ENCODE peak calls at places on chromosomes 5 and 9, in seven cellular contexts. Q is AG04450, T is RWPE2, L is AG10803, I is RWPE1, B is pancreas, F is lower lobe of right lung. H is an unnamed sample.
A peak's percentile ranks its signal among the peaks of the same experiment; 100 is the strongest.

GRCh38 chr9:125649315-125649714 is 57.7 kb downstream of the MAPKAP1 start:
- DNase-seq in I (peak; percentile 96), F (no peak), Q (no peak), T (peak; percentile 73), B (no peak), L (peak; percentile 83), H (no peak)

GRCh38 chr9:106478312-106479099 is 384.5 kb upstream of the ZNF462 start:
- DNase-seq in Q (no peak), T (no peak), I (no peak), B (no peak), F (no peak), L (no peak), H (no peak)

GRCh38 chr5:149496166-149496565 is 55.1 kb downstream of the CSNK1A1 start:
- DNase-seq in B (no peak), F (no peak), L (no peak), Q (no peak), I (no peak), T (no peak), H (no peak)

GRCh38 chr9:104232781-104233341 is 138.8 kb downstream of the SMC2 start:
- DNase-seq in I (peak; percentile 42), T (no peak), Q (no peak), L (peak; percentile 43), F (no peak), B (no peak), H (no peak)

GRCh38 chr5:156477196-156477595 is 150.2 kb downstream of the SGCD start:
- DNase-seq in B (no peak), T (no peak), L (no peak), Q (no peak), I (no peak), F (no peak), H (no peak)

GRCh38 chr5:14775857-14776256 is 95.7 kb downstream of the ANKH start:
- DNase-seq in F (no peak), T (peak; percentile 80), B (no peak), Q (no peak), I (peak; percentile 65), L (peak; percentile 18), H (no peak)

GRCh38 chr9:137366445-137366810 is 56.5 kb downstream of the EXD3 start:
- DNase-seq in I (no peak), Q (no peak), F (no peak), L (no peak), T (peak; percentile 38), B (peak; percentile 55), H (no peak)

GRCh38 chr5:96079075-96079474 is 117.4 kb upstream of the ELL2 start:
- DNase-seq in F (no peak), T (no peak), I (peak; percentile 92), B (no peak), L (peak; percentile 91), Q (peak; percentile 77), H (no peak)

GRCh38 chr9:78158286-78158685 is 77.6 kb upstream of the CEP78 start:
- DNase-seq in B (no peak), T (no peak), L (no peak), F (no peak), Q (no peak), I (no peak), H (no peak)

GRCh38 chr9:7237473-7238243 is 479.9 kb downstream of the KDM4C start:
- DNase-seq in Q (no peak), F (no peak), I (no peak), B (no peak), T (no peak), L (peak; percentile 90), H (no peak)

GRCh38 chr9:127422787-127423186 is 1.4 kb upstream of the ZNF79 start:
- DNase-seq in I (no peak), B (no peak), L (no peak), F (no peak), Q (no peak), T (no peak), H (no peak)

GRCh38 chr5:15502208-15502607 is 2.2 kb downstream of the FBXL7 start:
- DNase-seq in T (no peak), B (no peak), I (no peak), L (peak; percentile 64), F (no peak), Q (no peak), H (no peak)

GRCh38 chr5:39835371-39835770 is 410.6 kb upstream of the DAB2 start:
- DNase-seq in B (no peak), T (no peak), F (no peak), I (no peak), L (peak; percentile 6), Q (no peak), H (no peak)

GRCh38 chr5:159240301-159240870 is 22.7 kb upstream of the UBLCP1 start:
- DNase-seq in B (no peak), F (no peak), Q (no peak), T (no peak), L (peak; percentile 20), I (peak; percentile 65), H (no peak)

GRCh38 chr5:37847978-37848425 is 8.2 kb upstream of the GDNF start:
- DNase-seq in F (no peak), Q (peak; percentile 52), B (no peak), I (peak; percentile 66), T (peak; percentile 84), L (peak; percentile 78), H (peak; percentile 25)

GRCh38 chr9:126925876-126926275 is 11.3 kb downstream of the RALGPS1 start:
- DNase-seq in F (no peak), B (no peak), Q (no peak), I (no peak), L (no peak), T (no peak), H (no peak)

GRCh38 chr9:135017916-135018915 is 69.3 kb upstream of the OLFM1 start:
- DNase-seq in F (no peak), L (no peak), B (peak; percentile 33), Q (no peak), I (no peak), T (no peak), H (no peak)

DNA sequence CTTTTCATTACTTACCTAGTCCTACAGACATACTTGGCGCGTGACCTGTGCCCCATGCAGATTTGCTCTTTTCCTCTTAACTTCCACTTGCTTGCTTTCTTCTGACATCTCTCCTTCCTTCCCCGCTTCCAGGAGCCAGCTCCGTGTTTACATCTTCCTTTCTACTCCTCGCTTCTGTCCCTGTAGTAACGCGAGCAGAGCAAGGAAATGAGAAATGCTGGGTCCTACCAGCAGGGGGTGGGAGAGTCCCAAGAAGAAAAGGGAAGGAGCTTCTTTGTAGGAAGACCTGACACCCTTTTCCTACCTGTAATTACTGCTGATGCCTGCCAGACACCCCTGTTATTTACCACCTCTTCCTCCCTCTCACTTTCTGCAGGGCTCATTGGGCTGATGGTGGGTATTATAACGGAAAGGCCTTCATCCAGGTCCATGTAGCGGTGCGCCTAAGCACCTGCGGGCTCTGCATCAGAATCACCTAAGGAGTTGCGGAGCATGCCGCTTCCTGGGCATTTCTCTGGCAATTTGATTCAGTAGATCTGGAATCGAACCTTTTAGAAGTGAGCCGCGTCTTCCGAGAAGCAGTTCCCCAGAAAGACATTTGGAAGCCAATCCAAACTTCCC is 1260.8 kb upstream of the WWC1 start:
- DNase-seq in F (no peak), B (no peak), L (peak; percentile 4), T (no peak), I (no peak), Q (no peak), H (no peak)
- TF ChIP-seq CTCF in F (no peak), B (peak; percentile 15), L (peak; percentile 40), T (peak; percentile 22), I (no peak), Q (peak; percentile 17), H (peak; percentile 35)

GRCh38 chr9:86891886-86892437 is 55.3 kb downstream of the GAS1 start:
- DNase-seq in B (no peak), F (no peak), Q (no peak), T (no peak), L (peak; percentile 38), I (no peak), H (no peak)

GRCh38 chr9:86892576-86892975 is 54.7 kb downstream of the GAS1 start:
- DNase-seq in B (no peak), L (no peak), Q (no peak), T (no peak), F (no peak), I (peak; percentile 34), H (no peak)

GRCh38 chr9:86891091-86891490 is 56.2 kb downstream of the GAS1 start:
- DNase-seq in F (no peak), B (no peak), T (no peak), Q (no peak), I (no peak), L (peak; percentile 85), H (no peak)

GRCh38 chr9:86893811-86894490 is 53.4 kb downstream of the GAS1 start:
- DNase-seq in B (no peak), L (peak; percentile 62), F (no peak), T (no peak), Q (no peak), I (no peak), H (no peak)
- TF ChIP-seq CTCF in B (no peak), L (peak; percentile 37), F (no peak), T (no peak), Q (peak; percentile 19), I (no peak), H (no peak)

GRCh38 chr9:14346826-14347407 is 33.0 kb upstream of the NFIB start:
- DNase-seq in T (no peak), Q (no peak), F (no peak), B (no peak), I (no peak), L (no peak), H (no peak)

GRCh38 chr9:14349141-14349817 is 35.3 kb upstream of the NFIB start:
- DNase-seq in B (no peak), F (no peak), Q (no peak), I (no peak), L (no peak), T (no peak), H (no peak)

GRCh38 chr9:14346301-14346721 is 32.4 kb upstream of the NFIB start:
- DNase-seq in I (no peak), L (no peak), F (no peak), Q (no peak), B (no peak), T (no peak), H (no peak)

GRCh38 chr9:14348241-14349140 is 34.5 kb upstream of the NFIB start:
- DNase-seq in Q (no peak), I (no peak), L (no peak), B (peak; percentile 64), T (no peak), F (no peak), H (no peak)

GRCh38 chr9:14347408-14348224 is 33.7 kb upstream of the NFIB start:
- DNase-seq in F (no peak), Q (no peak), T (peak; percentile 66), B (peak; percentile 69), I (peak; percentile 53), L (peak; percentile 3), H (no peak)
- TF ChIP-seq CTCF in F (no peak), Q (no peak), T (peak; percentile 33), B (no peak), I (no peak), L (no peak), H (no peak)

DNA sequence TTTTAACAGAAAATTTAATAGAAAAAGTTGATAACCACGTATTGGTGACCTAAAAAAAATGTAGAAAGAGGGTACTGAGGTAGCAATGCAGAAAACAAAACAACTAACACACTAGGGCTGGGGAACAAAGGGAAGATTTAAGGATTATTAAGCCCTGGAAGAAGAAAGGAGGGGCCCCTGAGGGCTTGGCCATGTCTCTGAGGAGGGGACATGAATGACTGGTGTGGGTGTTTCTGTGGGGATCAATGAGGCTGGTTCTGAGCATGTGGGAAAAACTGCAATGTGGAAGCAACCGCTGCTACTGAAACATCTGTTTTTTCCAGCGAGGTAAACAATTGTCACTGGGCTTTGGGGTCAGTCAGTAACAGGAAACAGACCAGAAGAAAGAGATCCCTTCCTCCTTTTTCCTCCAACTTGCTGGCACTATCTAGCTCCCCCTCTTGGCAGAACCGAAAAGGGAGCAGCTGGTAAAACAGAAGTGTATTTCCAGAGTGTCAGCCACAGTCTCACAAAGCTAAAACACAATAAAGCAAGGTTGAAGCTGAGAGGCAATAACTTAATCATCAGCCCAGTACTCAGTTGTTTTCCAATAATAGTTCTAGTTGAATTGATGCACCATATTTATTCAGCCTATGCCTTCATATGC is 48.3 kb downstream of the ATPSCKMT start:
- DNase-seq in B (no peak), I (no peak), F (no peak), T (no peak), L (no peak), Q (no peak), H (no peak)
- TF ChIP-seq CTCF in B (no peak), I (no peak), F (peak; percentile 33), T (no peak), L (peak; percentile 28), Q (peak; percentile 62), H (peak; percentile 30)